ENCODE peak calls at places on chromosomes 7 and 10, in eight cellular contexts. One of them, this sample, is unnamed.

GRCh38 chr10:121288011-121288410 is 310.2 kb downstream of the FGFR2 start:
- DNase-seq in astrocyte: no peak
- DNase-seq in stomach: no peak
- DNase-seq in heart left ventricle: no peak
- DNase-seq in body of pancreas: no peak
- DNase-seq in K562: no peak
- DNase-seq in brain microvascular endothelial cell: no peak
- DNase-seq in A549: no peak
- DNase-seq in this sample: no peak

GRCh38 chr10:121154846-121155245 is 303.7 kb downstream of the WDR11 start:
- DNase-seq in astrocyte: peak; percentile 61
- DNase-seq in stomach: no peak
- DNase-seq in heart left ventricle: no peak
- DNase-seq in body of pancreas: no peak
- DNase-seq in K562: no peak
- DNase-seq in brain microvascular endothelial cell: no peak
- DNase-seq in A549: no peak
- DNase-seq in this sample: no peak

GRCh38 chr10:114173680-114174461 is at the start of gene CCDC186:
- DNase-seq in astrocyte: peak; percentile 81
- DNase-seq in stomach: peak; percentile 99
- DNase-seq in heart left ventricle: peak; percentile 94
- DNase-seq in body of pancreas: peak; percentile 99
- DNase-seq in K562: peak; percentile 94
- DNase-seq in brain microvascular endothelial cell: peak; percentile 91
- DNase-seq in A549: peak; percentile 95
- DNase-seq in this sample: peak; percentile 94

GRCh38 chr10:63375859-63376258 is 89.9 kb downstream of the JMJD1C start:
- DNase-seq in astrocyte: no peak
- DNase-seq in stomach: no peak
- DNase-seq in heart left ventricle: no peak
- DNase-seq in body of pancreas: no peak
- DNase-seq in K562: no peak
- DNase-seq in brain microvascular endothelial cell: peak; percentile 38
- DNase-seq in A549: no peak
- DNase-seq in this sample: no peak

GRCh38 chr7:3128857-3129256 is 85.2 kb upstream of the CARD11 start:
- DNase-seq in astrocyte: no peak
- DNase-seq in stomach: no peak
- DNase-seq in heart left ventricle: no peak
- DNase-seq in body of pancreas: no peak
- DNase-seq in K562: no peak
- DNase-seq in brain microvascular endothelial cell: no peak
- DNase-seq in A549: no peak
- DNase-seq in this sample: no peak

GRCh38 chr7:90298145-90299038 is 22.7 kb downstream of the FAM237B start:
- DNase-seq in astrocyte: peak; percentile 63
- DNase-seq in stomach: no peak
- DNase-seq in heart left ventricle: no peak
- DNase-seq in body of pancreas: no peak
- DNase-seq in K562: peak; percentile 52
- DNase-seq in brain microvascular endothelial cell: peak; percentile 65
- DNase-seq in A549: peak; percentile 63
- DNase-seq in this sample: no peak

GRCh38 chr7:134420509-134421125 is 38.3 kb downstream of the AKR1B1 start:
- DNase-seq in astrocyte: peak; percentile 27
- DNase-seq in stomach: peak; percentile 65
- DNase-seq in heart left ventricle: no peak
- DNase-seq in body of pancreas: peak; percentile 69
- DNase-seq in K562: peak; percentile 71
- DNase-seq in brain microvascular endothelial cell: peak; percentile 61
- DNase-seq in A549: peak; percentile 92
- DNase-seq in this sample: no peak

GRCh38 chr10:69451784-69452251 is 553 bp downstream of the TSPAN15 start:
- DNase-seq in astrocyte: no peak
- DNase-seq in stomach: peak; percentile 87
- DNase-seq in heart left ventricle: no peak
- DNase-seq in body of pancreas: peak; percentile 76
- DNase-seq in K562: no peak
- DNase-seq in brain microvascular endothelial cell: no peak
- DNase-seq in A549: no peak
- DNase-seq in this sample: no peak

GRCh38 chr10:26481914-26482550 is 43.9 kb downstream of the APBB1IP start:
- DNase-seq in astrocyte: no peak
- DNase-seq in stomach: no peak
- DNase-seq in heart left ventricle: no peak
- DNase-seq in body of pancreas: no peak
- DNase-seq in K562: no peak
- DNase-seq in brain microvascular endothelial cell: no peak
- DNase-seq in A549: no peak
- DNase-seq in this sample: no peak

GRCh38 chr7:159019111-159019510 is 125.6 kb downstream of the VIPR2 start:
- DNase-seq in astrocyte: no peak
- DNase-seq in stomach: no peak
- DNase-seq in heart left ventricle: no peak
- DNase-seq in body of pancreas: no peak
- DNase-seq in K562: no peak
- DNase-seq in brain microvascular endothelial cell: no peak
- DNase-seq in A549: no peak
- DNase-seq in this sample: no peak

GRCh38 chr7:140231779-140232491 is 55.2 kb upstream of the KDM7A start:
- DNase-seq in astrocyte: no peak
- DNase-seq in stomach: peak; percentile 73
- DNase-seq in heart left ventricle: no peak
- DNase-seq in body of pancreas: no peak
- DNase-seq in K562: no peak
- DNase-seq in brain microvascular endothelial cell: no peak
- DNase-seq in A549: no peak
- DNase-seq in this sample: no peak

DNA sequence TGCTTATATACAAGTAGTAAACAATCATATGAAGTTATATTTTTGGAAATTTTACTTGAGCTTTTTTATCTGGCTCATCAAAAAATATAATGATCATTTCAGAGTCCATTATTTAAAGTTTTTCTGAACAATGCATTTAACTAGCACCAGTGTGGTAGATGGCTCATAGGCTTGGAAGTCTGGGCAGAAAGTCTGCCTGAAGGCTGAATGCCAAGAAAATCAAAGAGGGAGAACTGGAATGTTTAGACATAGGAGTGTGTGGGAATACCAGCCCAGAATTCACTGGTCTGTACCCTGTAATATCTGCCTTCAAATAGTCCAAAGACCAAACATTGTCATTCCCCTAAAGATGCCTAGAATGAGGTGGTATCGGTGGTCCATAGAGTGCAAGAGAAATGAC is 40.3 kb upstream of the ANK3 start:
- DNase-seq in astrocyte: peak; percentile 91
- DNase-seq in stomach: no peak
- DNase-seq in heart left ventricle: no peak
- DNase-seq in body of pancreas: no peak
- DNase-seq in K562: no peak
- DNase-seq in brain microvascular endothelial cell: peak; percentile 82
- DNase-seq in A549: no peak
- DNase-seq in this sample: no peak
- H3K27ac ChIP-seq in astrocyte: peak overlapping the region; percentile 84
- H3K27ac ChIP-seq in stomach: no peak overlapping the region
- H3K27ac ChIP-seq in heart left ventricle: no peak overlapping the region
- H3K27ac ChIP-seq in body of pancreas: no peak overlapping the region
- H3K27ac ChIP-seq in K562: no peak overlapping the region
- H3K27ac ChIP-seq in brain microvascular endothelial cell: peak overlapping the region; percentile 85
- H3K27ac ChIP-seq in A549: peak overlapping the region; percentile 67
- H3K27ac ChIP-seq in this sample: peak overlapping the region; percentile 43

GRCh38 chr10:13218878-13219277 is 15.3 kb downstream of the UCMA start:
- DNase-seq in astrocyte: no peak
- DNase-seq in stomach: no peak
- DNase-seq in heart left ventricle: no peak
- DNase-seq in body of pancreas: no peak
- DNase-seq in K562: no peak
- DNase-seq in brain microvascular endothelial cell: no peak
- DNase-seq in A549: no peak
- DNase-seq in this sample: no peak

GRCh38 chr10:13222566-13222965 is 11.6 kb downstream of the UCMA start:
- DNase-seq in astrocyte: no peak
- DNase-seq in stomach: no peak
- DNase-seq in heart left ventricle: no peak
- DNase-seq in body of pancreas: no peak
- DNase-seq in K562: no peak
- DNase-seq in brain microvascular endothelial cell: no peak
- DNase-seq in A549: no peak
- DNase-seq in this sample: no peak

GRCh38 chr10:13222151-13222550 is 12.0 kb downstream of the UCMA start:
- DNase-seq in astrocyte: no peak
- DNase-seq in stomach: no peak
- DNase-seq in heart left ventricle: no peak
- DNase-seq in body of pancreas: no peak
- DNase-seq in K562: no peak
- DNase-seq in brain microvascular endothelial cell: no peak
- DNase-seq in A549: no peak
- DNase-seq in this sample: no peak

GRCh38 chr10:13221572-13221971 is 12.6 kb downstream of the UCMA start:
- DNase-seq in astrocyte: no peak
- DNase-seq in stomach: no peak
- DNase-seq in heart left ventricle: no peak
- DNase-seq in body of pancreas: no peak
- DNase-seq in K562: no peak
- DNase-seq in brain microvascular endothelial cell: no peak
- DNase-seq in A549: no peak
- DNase-seq in this sample: no peak

DNA sequence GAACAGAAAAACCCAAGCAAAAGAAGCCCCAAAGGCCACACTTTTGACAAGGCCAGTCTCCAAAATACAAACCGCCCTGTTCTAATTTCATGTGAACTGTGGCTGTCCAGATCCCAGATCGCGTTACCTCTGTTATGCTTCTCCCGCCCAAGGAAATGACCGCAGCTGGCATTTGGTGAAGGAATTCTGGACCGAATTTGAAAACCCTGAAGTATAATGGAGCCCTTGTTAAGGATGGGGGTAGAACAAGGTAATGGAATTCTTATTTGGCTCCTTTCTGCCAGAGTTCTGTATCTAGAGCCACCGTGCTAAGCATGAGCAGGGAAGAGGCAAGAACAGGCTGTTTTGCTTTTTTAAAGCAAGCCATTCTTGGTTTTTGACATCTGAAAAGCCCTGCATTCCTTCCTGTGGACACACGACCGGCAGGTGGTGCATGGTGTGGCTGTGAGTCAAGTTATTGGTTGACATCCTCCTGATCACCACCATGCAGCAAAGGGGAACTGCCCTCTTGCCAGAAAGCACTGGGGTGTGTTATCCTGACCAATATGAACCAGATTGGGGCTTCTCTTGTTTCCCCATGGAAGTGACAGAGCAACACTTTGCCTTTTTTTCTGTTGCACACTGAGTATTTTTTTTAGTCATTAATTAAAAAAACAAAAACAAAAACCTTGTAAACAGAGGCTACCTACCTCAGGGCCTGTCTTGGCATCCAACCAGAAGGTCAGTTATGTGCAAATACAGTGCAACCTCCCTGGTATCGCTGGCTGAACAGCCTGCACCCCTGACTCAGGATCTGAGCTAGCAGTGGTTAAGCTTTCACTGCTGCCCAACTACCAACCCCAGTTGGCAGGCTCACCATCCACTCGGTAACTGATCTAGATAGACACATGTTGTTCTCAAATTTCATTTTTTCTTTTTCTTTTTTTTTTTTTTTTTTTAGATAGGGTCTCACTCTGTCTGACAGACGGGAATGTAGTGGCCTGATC is 14.2 kb downstream of the UCMA start:
- DNase-seq in astrocyte: peak; percentile 4
- DNase-seq in stomach: peak; percentile 42
- DNase-seq in heart left ventricle: no peak
- DNase-seq in body of pancreas: no peak
- DNase-seq in K562: peak; percentile 75
- DNase-seq in brain microvascular endothelial cell: no peak
- DNase-seq in A549: peak; percentile 62
- DNase-seq in this sample: no peak
- TF ChIP-seq CTCF in astrocyte: peak; percentile 7
- TF ChIP-seq CTCF in stomach: no peak
- TF ChIP-seq CTCF in heart left ventricle: no peak
- TF ChIP-seq CTCF in body of pancreas: no peak
- TF ChIP-seq CTCF in K562: peak; percentile 70
- TF ChIP-seq CTCF in brain microvascular endothelial cell: peak; percentile 43
- TF ChIP-seq CTCF in A549: no peak
- TF ChIP-seq CTCF in this sample: no peak

DNA sequence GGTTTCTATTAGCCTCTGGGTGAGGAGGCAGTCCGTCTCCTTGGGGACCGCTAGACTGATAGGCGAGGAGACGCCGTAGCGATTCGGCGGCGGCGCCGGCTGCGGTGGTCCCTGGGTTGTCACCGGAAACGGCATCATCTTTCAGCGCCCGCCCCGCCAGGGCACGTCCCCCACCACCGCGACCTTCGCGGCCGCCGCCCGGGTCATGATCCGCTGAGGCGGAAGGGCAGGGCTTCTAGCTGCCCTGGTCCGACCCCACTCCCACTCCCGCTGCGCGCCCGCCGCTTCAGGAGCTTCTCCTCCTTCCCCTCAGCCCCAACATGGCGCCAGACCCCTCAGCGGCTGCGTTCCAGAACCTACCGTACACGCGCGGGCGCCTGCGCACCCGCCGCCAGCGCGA is at the start of gene PAPOLB:
- DNase-seq in astrocyte: no peak
- DNase-seq in stomach: no peak
- DNase-seq in heart left ventricle: no peak
- DNase-seq in body of pancreas: no peak
- DNase-seq in K562: no peak
- DNase-seq in brain microvascular endothelial cell: no peak
- DNase-seq in A549: no peak
- DNase-seq in this sample: peak; percentile 50
- H3K4me3 ChIP-seq in astrocyte: no peak within 1 kb of the TSS
- H3K4me3 ChIP-seq in stomach: peak within 1 kb of the TSS; percentile 39
- H3K4me3 ChIP-seq in heart left ventricle: peak within 1 kb of the TSS; percentile 42
- H3K4me3 ChIP-seq in body of pancreas: peak within 1 kb of the TSS; percentile 12
- H3K4me3 ChIP-seq in K562: no peak within 1 kb of the TSS
- H3K4me3 ChIP-seq in brain microvascular endothelial cell: peak within 1 kb of the TSS; percentile 49
- H3K4me3 ChIP-seq in A549: no peak within 1 kb of the TSS
- H3K4me3 ChIP-seq in this sample: peak within 1 kb of the TSS; percentile 65

GRCh38 chr10:14565199-14565598 is 209.5 kb downstream of the FAM107B start:
- DNase-seq in astrocyte: no peak
- DNase-seq in stomach: no peak
- DNase-seq in heart left ventricle: no peak
- DNase-seq in body of pancreas: no peak
- DNase-seq in K562: no peak
- DNase-seq in brain microvascular endothelial cell: no peak
- DNase-seq in A549: no peak
- DNase-seq in this sample: no peak
- H3K27ac ChIP-seq in astrocyte: no peak overlapping the region
- H3K27ac ChIP-seq in stomach: peak overlapping the region; percentile 46
- H3K27ac ChIP-seq in heart left ventricle: no peak overlapping the region
- H3K27ac ChIP-seq in body of pancreas: no peak overlapping the region
- H3K27ac ChIP-seq in K562: no peak overlapping the region
- H3K27ac ChIP-seq in brain microvascular endothelial cell: no peak overlapping the region
- H3K27ac ChIP-seq in A549: peak overlapping the region; percentile 70
- H3K27ac ChIP-seq in this sample: no peak overlapping the region

GRCh38 chr7:116438274-116438673 is 61.3 kb upstream of the CAV2 start:
- DNase-seq in astrocyte: no peak
- DNase-seq in stomach: peak; percentile 33
- DNase-seq in heart left ventricle: no peak
- DNase-seq in body of pancreas: no peak
- DNase-seq in K562: peak; percentile 20
- DNase-seq in brain microvascular endothelial cell: no peak
- DNase-seq in A549: peak; percentile 27
- DNase-seq in this sample: no peak
- TF ChIP-seq CTCF in astrocyte: no peak
- TF ChIP-seq CTCF in stomach: no peak
- TF ChIP-seq CTCF in heart left ventricle: peak; percentile 29
- TF ChIP-seq CTCF in body of pancreas: peak; percentile 29
- TF ChIP-seq CTCF in K562: peak; percentile 32
- TF ChIP-seq CTCF in brain microvascular endothelial cell: peak; percentile 37
- TF ChIP-seq CTCF in A549: peak; percentile 45
- TF ChIP-seq CTCF in this sample: no peak

GRCh38 chr10:130108934-130109604 is 1.6 kb downstream of the C10orf143 start:
- DNase-seq in astrocyte: no peak
- DNase-seq in stomach: no peak
- DNase-seq in heart left ventricle: no peak
- DNase-seq in body of pancreas: no peak
- DNase-seq in K562: no peak
- DNase-seq in brain microvascular endothelial cell: no peak
- DNase-seq in A549: no peak
- DNase-seq in this sample: no peak
- H3K4me3 ChIP-seq in astrocyte: no peak overlapping the region
- H3K4me3 ChIP-seq in stomach: peak overlapping the region; percentile 68
- H3K4me3 ChIP-seq in heart left ventricle: peak overlapping the region; percentile 82
- H3K4me3 ChIP-seq in body of pancreas: no peak overlapping the region
- H3K4me3 ChIP-seq in K562: peak overlapping the region; percentile 68
- H3K4me3 ChIP-seq in brain microvascular endothelial cell: peak overlapping the region; percentile 88
- H3K4me3 ChIP-seq in A549: peak overlapping the region; percentile 78
- H3K4me3 ChIP-seq in this sample: peak overlapping the region; percentile 86

This sample was measured in coronary artery.